ENCODE peak calls at places on chromosome 21, in five cellular contexts. E, W, A, P and Q are unnamed samples.

GRCh38 chr21:20311388-20311787 is 686.8 kb upstream of the NCAM2 start:
- DNase-seq in E (no peak), W (no peak), A (no peak), P (no peak), Q (no peak)

GRCh38 chr21:15190837-15191236 is 126.0 kb upstream of the NRIP1 start:
- DNase-seq in E (no peak), W (no peak), A (no peak), P (no peak), Q (no peak)

GRCh38 chr21:35677298-35677841 is 383.0 kb downstream of the SETD4 start:
- DNase-seq in E (no peak), W (no peak), A (no peak), P (no peak), Q (no peak)

GRCh38 chr21:16580661-16581060 is 850.9 kb downstream of the USP25 start:
- DNase-seq in E (no peak), W (no peak), A (no peak), P (no peak), Q (no peak)

GRCh38 chr21:22904385-22904784 is 1906.2 kb downstream of the NCAM2 start:
- DNase-seq in E (no peak), W (no peak), A (no peak), P (no peak), Q (no peak)

GRCh38 chr21:43290529-43291346 is 121.9 kb downstream of the CRYAA start:
- DNase-seq in E (no peak), W (peak; percentile 55), A (peak; percentile 77), P (no peak), Q (peak; percentile 41)

GRCh38 chr21:46424621-46425020 is 34.1 kb upstream of the DIP2A start:
- DNase-seq in E (no peak), W (no peak), A (peak; percentile 63), P (no peak), Q (no peak)

GRCh38 chr21:26881504-26882228 is 36.5 kb upstream of the ADAMTS1 start:
- DNase-seq in E (no peak), W (no peak), A (peak; percentile 11), P (peak; percentile 28), Q (peak; percentile 32)

GRCh38 chr21:41766051-41766882 is 585 bp downstream of the RIPK4 start:
- DNase-seq in E (no peak), W (no peak), A (peak; percentile 85), P (peak; percentile 42), Q (peak; percentile 26)

GRCh38 chr21:42668193-42668592 is 14.8 kb downstream of the PDE9A start:
- DNase-seq in E (no peak), W (no peak), A (no peak), P (no peak), Q (no peak)

GRCh38 chr21:34886554-34887385 is 162.3 kb downstream of the RUNX1 start:
- DNase-seq in E (no peak), W (no peak), A (peak; percentile 66), P (peak; percentile 33), Q (peak; percentile 39)

GRCh38 chr21:29295066-29295650 is 3.6 kb upstream of the BACH1 start:
- DNase-seq in E (no peak), W (no peak), A (no peak), P (no peak), Q (no peak)

GRCh38 chr21:46004168-46004861 is 22.7 kb downstream of the COL6A1 start:
- DNase-seq in E (no peak), W (no peak), A (peak; percentile 37), P (no peak), Q (no peak)

GRCh38 chr21:38144193-38144592 is 112.6 kb upstream of the KCNJ15 start:
- DNase-seq in E (no peak), W (no peak), A (no peak), P (no peak), Q (no peak)

GRCh38 chr21:45304945-45305344 is 17.2 kb upstream of the POFUT2 start:
- DNase-seq in E (no peak), W (no peak), A (no peak), P (no peak), Q (no peak)

GRCh38 chr21:26332873-26333272 is 162.3 kb upstream of the APP start:
- DNase-seq in E (no peak), W (no peak), A (no peak), P (peak; percentile 12), Q (no peak)

GRCh38 chr21:42770717-42771502 is 108.4 kb downstream of the WDR4 start:
- DNase-seq in E (no peak), W (no peak), A (no peak), P (no peak), Q (no peak)

GRCh38 chr21:44382536-44382935 is 29.1 kb downstream of the TRPM2 start:
- DNase-seq in E (no peak), W (no peak), A (no peak), P (no peak), Q (no peak)

GRCh38 chr21:21286170-21286798 is 288.1 kb downstream of the NCAM2 start:
- DNase-seq in E (no peak), W (no peak), A (no peak), P (no peak), Q (no peak)

GRCh38 chr21:46149205-46149901 is 6.0 kb downstream of the FTCD start:
- DNase-seq in E (no peak), W (no peak), A (peak; percentile 50), P (no peak), Q (no peak)

GRCh38 chr21:25858328-25858727 is 123.6 kb downstream of the GABPA start:
- DNase-seq in E (no peak), W (no peak), A (no peak), P (no peak), Q (no peak)

GRCh38 chr21:36881223-36881622 is 85.2 kb downstream of the HLCS start:
- DNase-seq in E (no peak), W (no peak), A (no peak), P (no peak), Q (no peak)

GRCh38 chr21:14869984-14870840 is 194.6 kb downstream of the NRIP1 start:
- DNase-seq in E (no peak), W (no peak), A (no peak), P (no peak), Q (no peak)

GRCh38 chr21:42346866-42347600 is 3.8 kb downstream of the TFF2 start:
- DNase-seq in E (no peak), W (no peak), A (no peak), P (no peak), Q (no peak)

GRCh38 chr21:39452207-39452964 is 616 bp downstream of the SH3BGR start:
- DNase-seq in E (no peak), W (no peak), A (no peak), P (peak; percentile 22), Q (no peak)

GRCh38 chr21:16241500-16241963 is 511.8 kb downstream of the USP25 start:
- DNase-seq in E (no peak), W (no peak), A (peak; percentile 5), P (no peak), Q (no peak)

GRCh38 chr21:26449161-26449560 is 123.9 kb downstream of the CYYR1 start:
- DNase-seq in E (peak; percentile 28), W (no peak), A (no peak), P (no peak), Q (no peak)

GRCh38 chr21:15688809-15689208 is 41.0 kb upstream of the USP25 start:
- DNase-seq in E (no peak), W (no peak), A (no peak), P (no peak), Q (no peak)

GRCh38 chr21:34022557-34023335 is 50.6 kb upstream of the MRPS6 start:
- DNase-seq in E (no peak), W (no peak), A (no peak), P (no peak), Q (no peak)

GRCh38 chr21:38993561-38993960 is 187.8 kb downstream of the ETS2 start:
- DNase-seq in E (no peak), W (no peak), A (no peak), P (peak; percentile 92), Q (no peak)

GRCh38 chr21:41199588-41199987 is 31.6 kb downstream of the BACE2 start:
- DNase-seq in E (no peak), W (no peak), A (no peak), P (no peak), Q (no peak)

GRCh38 chr21:34743831-34744230 is 75.0 kb downstream of the CLIC6 start:
- DNase-seq in E (no peak), W (no peak), A (no peak), P (peak; percentile 89), Q (no peak)